ENCODE peak calls at places on chromosomes 3 and 15, in four cellular contexts. E, W, J and I are unnamed samples.

GRCh38 chr3:5123937-5124336 is 1.8 kb downstream of the ARL8B start:
- DNase-seq in E (no peak), W (no peak), J (no peak), I (no peak)

GRCh38 chr3:14750650-14751049 is 68.1 kb upstream of the FGD5 start:
- DNase-seq in E (no peak), J (no peak), W (no peak), I (no peak)

GRCh38 chr15:95832655-95833054 is 497.8 kb upstream of the NR2F2 start:
- DNase-seq in E (no peak), W (no peak), J (no peak), I (no peak)

GRCh38 chr3:175608351-175608750 is 749.2 kb downstream of the NAALADL2 start:
- DNase-seq in J (no peak), E (no peak), W (no peak), I (no peak)

GRCh38 chr3:175386630-175387029 is 527.5 kb downstream of the NAALADL2 start:
- DNase-seq in J (no peak), E (no peak), W (peak; percentile 74), I (no peak)

GRCh38 chr3:50324351-50325144 is 2.0 kb upstream of the HYAL2 start:
- DNase-seq in E (peak; percentile 72), J (peak; percentile 90), W (peak; percentile 55), I (peak; percentile 80)

GRCh38 chr3:157300091-157300490 is 136.6 kb upstream of the PTX3 start:
- DNase-seq in J (no peak), E (no peak), W (peak; percentile 84), I (no peak)

GRCh38 chr3:24802614-24803013 is 308.0 kb upstream of the THRB start:
- DNase-seq in E (peak; percentile 13), W (no peak), J (no peak), I (peak; percentile 14)

GRCh38 chr3:111735271-111735758 is 123.8 kb upstream of the PHLDB2 start:
- DNase-seq in E (no peak), J (no peak), W (peak; percentile 92), I (no peak)

GRCh38 chr15:84057714-84058331 is 177.8 kb upstream of the GOLGA6L4 start:
- DNase-seq in E (no peak), J (no peak), W (no peak), I (no peak)

GRCh38 chr3:186653079-186653710 is 12.6 kb upstream of the HRG start:
- DNase-seq in E (peak; percentile 63), W (no peak), J (no peak), I (peak; percentile 63)

GRCh38 chr15:41966920-41967465 is 5.4 kb downstream of the EHD4 start:
- DNase-seq in E (no peak), W (no peak), J (no peak), I (no peak)

GRCh38 chr15:67232591-67232990 is 21.9 kb downstream of the AAGAB start:
- DNase-seq in J (no peak), W (no peak), E (no peak), I (no peak)

GRCh38 chr3:157160652-157161480 is 919 bp upstream of the CCNL1 start:
- DNase-seq in E (peak; percentile 62), J (no peak), W (peak; percentile 96), I (peak; percentile 44)

GRCh38 chr3:150449169-150449721 is 41.1 kb downstream of the TSC22D2 start:
- DNase-seq in E (no peak), W (peak; percentile 75), J (no peak), I (no peak)

GRCh38 chr3:39733804-39734203 is 75.6 kb upstream of the MYRIP start:
- DNase-seq in J (no peak), E (no peak), W (no peak), I (no peak)

GRCh38 chr3:52088445-52089367 is 32.3 kb upstream of the DUSP7 start:
- DNase-seq in E (no peak), J (no peak), W (peak; percentile 40), I (peak; percentile 45)

GRCh38 chr3:37321260-37321852 is 147.0 kb upstream of the LRRFIP2 start:
- DNase-seq in J (no peak), E (no peak), W (peak; percentile 10), I (no peak)

GRCh38 chr3:193693774-193694173 is 100.8 kb downstream of the OPA1 start:
- DNase-seq in W (no peak), E (peak; percentile 51), J (no peak), I (peak; percentile 37)

GRCh38 chr3:113606539-113607218 is 74.3 kb downstream of the SIDT1 start:
- DNase-seq in J (no peak), W (no peak), E (peak; percentile 67), I (peak; percentile 70)

GRCh38 chr15:101017041-101017754 is 98.0 kb downstream of the LRRK1 start:
- DNase-seq in E (no peak), W (no peak), J (peak; percentile 43), I (no peak)

GRCh38 chr15:66864086-66864830 is 162.2 kb downstream of the SMAD6 start:
- DNase-seq in J (no peak), W (no peak), E (no peak), I (no peak)

GRCh38 chr15:79640206-79640605 is 208.1 kb downstream of the MINAR1 start:
- DNase-seq in E (no peak), J (no peak), W (peak; percentile 86), I (no peak)

GRCh38 chr3:188562163-188562562 is 408.2 kb downstream of the LPP start:
- DNase-seq in E (no peak), J (no peak), W (no peak), I (no peak)

GRCh38 chr3:185981621-185982020 is 43.8 kb upstream of the TRA2B start:
- DNase-seq in J (no peak), W (no peak), E (no peak), I (no peak)

GRCh38 chr15:28915935-28916334 is 30.2 kb downstream of the APBA2 start:
- DNase-seq in J (no peak), W (no peak), E (no peak), I (no peak)

DNA sequence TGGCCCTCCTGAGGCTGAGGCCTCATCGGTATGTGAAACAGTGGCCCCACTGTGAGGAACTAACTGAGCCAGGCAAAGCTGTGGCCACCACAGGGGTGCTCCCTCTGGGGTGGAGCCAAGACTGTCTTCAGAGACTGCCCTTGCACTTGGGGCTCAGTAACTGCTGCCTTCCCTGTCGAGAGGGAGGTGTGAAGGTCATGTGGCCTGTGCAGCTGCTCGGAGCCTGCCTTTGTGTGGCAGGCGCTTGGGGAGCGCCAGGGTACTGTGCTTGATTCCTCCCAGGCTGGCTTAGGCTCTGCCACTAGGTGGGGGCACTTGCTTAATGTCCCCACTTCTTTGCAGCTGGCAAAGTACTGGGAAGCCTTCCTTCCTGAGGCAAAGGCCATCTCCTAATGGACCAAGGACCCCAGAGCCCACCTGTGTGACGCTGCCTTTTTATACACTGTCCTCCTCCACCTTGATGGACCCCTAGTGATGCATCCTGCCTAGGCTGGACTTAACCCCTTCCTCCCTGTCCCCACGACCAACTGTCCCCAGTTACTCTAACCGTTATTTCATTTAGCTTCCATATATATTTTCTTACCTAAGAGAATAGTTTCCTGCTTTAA is 14.2 kb upstream of the SNX22 start:
- DNase-seq in W (no peak), E (no peak), J (no peak), I (no peak)
- TF ChIP-seq CTCF in W (no peak), E (no peak), J (no peak), I (no peak)

GRCh38 chr15:73873456-73873855 is at the start of gene TBC1D21:
- DNase-seq in J (no peak), E (no peak), W (no peak), I (no peak)

GRCh38 chr15:73869216-73869995 is 4.0 kb upstream of the TBC1D21 start:
- DNase-seq in W (no peak), J (no peak), E (no peak), I (no peak)

GRCh38 chr15:73867956-73868355 is 5.4 kb upstream of the TBC1D21 start:
- DNase-seq in W (no peak), E (no peak), J (no peak), I (no peak)

GRCh38 chr15:73872370-73872769 is 994 bp upstream of the TBC1D21 start:
- DNase-seq in J (no peak), W (peak; percentile 74), E (no peak), I (no peak)

DNA sequence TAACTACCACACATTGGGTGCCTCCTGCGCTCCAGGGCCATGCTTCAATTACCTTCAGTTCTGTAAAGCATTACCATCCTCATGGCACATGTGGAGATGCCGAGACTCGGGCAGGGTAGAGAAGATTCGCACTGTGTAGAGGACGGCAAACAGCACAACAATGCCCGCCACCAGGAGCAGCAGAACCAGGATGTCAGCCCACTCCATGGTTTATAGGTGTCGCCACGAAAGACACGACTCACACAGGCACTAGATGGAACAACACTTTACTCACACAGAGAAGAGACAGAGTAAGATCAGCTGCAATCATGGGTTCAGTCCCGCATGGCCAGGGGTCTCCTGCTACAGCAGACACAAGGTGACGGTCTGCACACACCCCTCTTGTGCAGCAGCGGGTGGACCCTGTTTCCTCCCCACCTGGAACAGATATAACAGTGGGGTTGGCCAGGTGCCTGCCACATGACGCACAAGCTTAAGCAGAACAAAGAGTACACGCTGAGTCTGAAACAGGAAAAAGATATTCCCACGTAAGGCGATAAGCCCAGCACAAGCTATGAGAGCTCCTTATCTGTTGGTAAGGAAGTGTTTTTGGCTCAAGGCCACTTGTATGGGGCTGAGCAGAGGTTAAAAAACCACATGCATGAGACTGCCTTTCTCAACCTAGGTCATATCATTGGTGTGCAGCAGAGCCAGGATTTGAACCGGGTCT is 2.5 kb upstream of the TBC1D21 start:
- DNase-seq in W (no peak), J (no peak), E (no peak), I (no peak)
- TF ChIP-seq CTCF in W (no peak), J (no peak), E (no peak), I (no peak)

DNA sequence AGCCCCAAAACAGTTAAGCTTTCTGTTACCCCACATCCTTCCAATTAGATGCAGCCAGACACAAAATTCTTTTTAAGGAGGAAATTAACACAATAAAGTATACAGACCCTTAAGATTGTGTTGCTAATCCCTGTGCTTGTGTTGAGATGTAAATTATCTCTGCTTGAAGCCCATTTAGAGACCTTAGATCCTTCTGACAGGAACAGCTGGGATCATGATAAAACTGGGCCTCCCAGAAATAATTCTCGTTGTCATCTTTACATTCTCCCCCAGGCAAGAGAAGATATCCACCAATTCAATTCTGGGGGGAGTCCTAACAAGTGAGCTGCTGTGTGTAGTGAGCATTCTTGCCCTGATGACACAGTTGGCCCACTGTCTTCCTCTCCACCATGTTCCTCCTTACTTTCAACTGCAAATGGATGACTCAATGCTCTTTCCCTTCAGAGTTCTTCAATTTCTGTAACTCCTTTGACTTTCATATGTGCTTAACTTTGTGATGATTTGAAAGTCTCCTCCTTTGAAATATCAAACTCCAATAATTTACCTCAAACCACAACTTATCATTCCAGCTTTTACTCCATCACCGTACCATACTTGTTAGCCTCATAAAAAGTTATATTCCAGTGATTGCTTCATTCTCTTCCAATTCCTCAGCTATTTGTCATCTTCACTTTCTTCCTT is 186.6 kb downstream of the RAP2B start:
- DNase-seq in W (peak; percentile 18), E (no peak), J (no peak), I (no peak)
- TF ChIP-seq CTCF in W (no peak), E (no peak), J (no peak), I (no peak)

DNA sequence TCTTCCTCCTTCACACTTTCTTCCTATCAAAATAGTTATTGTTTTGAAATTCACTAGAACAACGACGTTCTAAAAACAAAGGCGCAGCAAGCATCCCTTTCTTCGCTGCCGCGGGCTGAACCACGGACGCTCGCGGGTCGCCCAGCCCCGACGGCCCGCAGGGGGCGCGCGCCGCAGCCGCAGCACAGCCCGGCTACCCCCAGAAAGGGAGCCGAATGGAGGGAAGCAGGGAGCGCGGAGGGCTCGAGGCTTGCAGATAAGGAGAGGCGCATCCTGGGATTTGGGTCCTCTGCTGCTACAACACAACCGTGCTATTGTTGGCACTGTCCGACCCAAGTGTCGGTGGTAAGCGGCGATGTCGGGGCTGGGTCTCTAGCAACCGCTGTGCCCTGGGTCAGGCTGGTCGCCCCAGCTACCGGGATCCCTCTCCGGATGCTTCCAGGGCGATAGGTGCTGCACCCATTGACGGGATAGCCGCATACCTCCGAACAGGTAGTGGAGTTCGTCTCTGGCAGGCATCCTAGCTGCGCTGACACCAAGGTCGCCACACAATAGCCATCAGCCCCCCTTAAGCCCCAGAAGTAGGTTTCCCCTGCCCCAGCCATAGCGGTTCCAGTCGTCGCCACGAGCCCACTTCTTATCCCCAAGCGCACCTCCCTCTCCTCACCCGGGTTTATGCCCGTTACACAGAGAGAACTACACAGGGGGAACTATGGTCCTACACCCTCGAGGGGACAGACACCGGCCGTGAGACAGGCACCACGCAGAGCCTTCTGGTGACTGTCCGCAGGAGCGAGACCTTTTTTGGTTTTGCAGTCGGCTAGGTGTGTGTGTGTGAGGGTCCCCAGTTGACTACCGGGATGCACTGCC is 6.0 kb downstream of the ONECUT1 start:
- DNase-seq in W (no peak), E (peak; percentile 60), J (peak; percentile 80), I (no peak)
- TF ChIP-seq CTCF in W (no peak), E (peak; percentile 38), J (peak; percentile 79), I (peak; percentile 46)